ENCODE peak calls at places on chromosome 5, in eight cellular contexts. C is ovary; K is EL; Q is stomach; R is NCI-H1417; T is activated CD4-positive, alpha-beta T cell treated with anti-CD3 and anti-CD28 coated beads, Interleukin-2, amount 50 U/mL, for 48 hours; X is heart left ventricle; P is COR-L47. M is an unnamed sample.

GRCh38 chr5:124741711-124742496 is 4.5 kb downstream of the ZNF608 start:
- DNase-seq in Q (peak), C (no peak), T (no peak), X (no peak), R (peak), P (no peak), K (peak), M (no peak)

GRCh38 chr5:112217847-112218579 is 201.1 kb downstream of the EPB41L4A start:
- DNase-seq in R (peak), X (no peak), K (no peak), C (no peak), Q (no peak), P (no peak), T (no peak), M (no peak)

GRCh38 chr5:52771343-52772039 is 16.2 kb upstream of the ITGA1 start:
- DNase-seq in P (no peak), Q (no peak), C (no peak), T (peak), K (no peak), R (no peak), X (no peak), M (no peak)

GRCh38 chr5:170263906-170264305 is 31.1 kb downstream of the C5orf58 start:
- DNase-seq in X (no peak), R (no peak), K (no peak), P (no peak), Q (no peak), T (no peak), C (no peak), M (no peak)

GRCh38 chr5:343461-344401 is 22.2 kb downstream of the AHRR start:
- DNase-seq in C (peak), R (no peak), P (peak), X (peak), K (peak), Q (peak), T (peak), M (no peak)

GRCh38 chr5:55172051-55172899 is 702 bp downstream of the CDC20B start:
- DNase-seq in Q (peak), X (no peak), P (peak), K (peak), R (peak), C (peak), T (peak), M (peak)

GRCh38 chr5:16152601-16153568 is 26.7 kb downstream of the MARCHF11 start:
- DNase-seq in K (no peak), T (no peak), P (peak), R (peak), X (no peak), Q (no peak), C (no peak), M (no peak)

GRCh38 chr5:7667216-7667767 is 183.6 kb downstream of the CFAP90 start:
- DNase-seq in R (no peak), X (no peak), P (no peak), Q (no peak), T (no peak), K (no peak), C (no peak), M (no peak)

GRCh38 chr5:77882670-77883257 is 106.6 kb upstream of the TBCA start:
- DNase-seq in P (no peak), X (no peak), R (no peak), Q (no peak), C (no peak), T (peak), K (peak), M (no peak)

GRCh38 chr5:173515526-173515925 is 100.9 kb downstream of the BOD1 start:
- DNase-seq in C (no peak), R (no peak), P (no peak), Q (no peak), T (no peak), X (no peak), K (peak), M (no peak)

GRCh38 chr5:431001-431710 is 11.8 kb upstream of the EXOC3 start:
- DNase-seq in K (peak), Q (peak), X (no peak), T (peak), C (no peak), R (peak), P (peak), M (peak)

GRCh38 chr5:98179791-98180755 is 593.4 kb upstream of the RGMB start:
- DNase-seq in Q (no peak), R (peak), T (no peak), X (no peak), C (no peak), K (no peak), P (peak), M (peak)

GRCh38 chr5:61450170-61450815 is 118.2 kb downstream of the ZSWIM6 start:
- DNase-seq in X (no peak), R (peak), P (no peak), Q (no peak), K (peak), C (peak), T (no peak), M (no peak)

GRCh38 chr5:132414634-132415377 is 45.3 kb downstream of the SLC22A5 start:
- DNase-seq in P (no peak), X (no peak), T (no peak), C (peak), Q (no peak), K (peak), R (no peak), M (no peak)

GRCh38 chr5:56055859-56056258 is 61.1 kb upstream of the IL6ST start:
- DNase-seq in P (no peak), R (no peak), K (no peak), C (no peak), X (no peak), T (no peak), Q (no peak), M (no peak)

GRCh38 chr5:173294673-173295320 is 33.4 kb downstream of the STC2 start:
- DNase-seq in T (no peak), K (no peak), Q (no peak), C (no peak), P (no peak), X (no peak), R (no peak), M (no peak)

GRCh38 chr5:157963244-157963643 is 104.3 kb upstream of the CLINT1 start:
- DNase-seq in P (no peak), X (no peak), K (no peak), C (no peak), R (no peak), Q (no peak), T (no peak), M (no peak)

GRCh38 chr5:179596421-179596820 is 27.1 kb downstream of the HNRNPH1 start:
- DNase-seq in X (no peak), K (no peak), P (peak), T (no peak), C (no peak), R (peak), Q (no peak), M (no peak)

GRCh38 chr5:852431-853401 is 1.9 kb upstream of the ZDHHC11 start:
- DNase-seq in R (no peak), P (no peak), T (no peak), K (no peak), X (peak), C (peak), Q (no peak), M (no peak)

GRCh38 chr5:14142856-14143508 is at the start of gene TRIO:
- DNase-seq in R (peak), Q (peak), C (peak), P (peak), T (peak), X (peak), K (peak), M (peak)

GRCh38 chr5:171355302-171355724 is 32.3 kb upstream of the NPM1 start:
- DNase-seq in C (no peak), T (peak), Q (no peak), K (no peak), X (no peak), R (no peak), P (no peak), M (no peak)

GRCh38 chr5:95709967-95710650 is 21.0 kb upstream of the RHOBTB3 start:
- DNase-seq in K (no peak), Q (peak), P (no peak), X (peak), R (peak), C (peak), T (no peak), M (no peak)

GRCh38 chr5:179913461-179913860 is 5.8 kb upstream of the TBC1D9B start:
- DNase-seq in R (no peak), Q (no peak), P (no peak), K (no peak), X (no peak), C (no peak), T (no peak), M (no peak)

GRCh38 chr5:6729400-6730310 is 16.4 kb downstream of the TENT4A start:
- DNase-seq in K (no peak), Q (peak), C (peak), X (peak), P (no peak), T (peak), R (peak), M (no peak)

GRCh38 chr5:36657563-36657995 is 51.2 kb downstream of the SLC1A3 start:
- DNase-seq in C (peak), Q (peak), X (peak), T (no peak), K (peak), P (no peak), R (no peak), M (no peak)

M was measured in NCI-H1436.